ENCODE peak calls at places on chromosomes 12 and 14, in ten cellular contexts. T, P, R, U, A, H, Q, V, W and J are unnamed samples.

GRCh38 chr14:68964300-68965093 is 14.6 kb downstream of the ACTN1 start:
- DNase-seq in T (no peak), P (no peak), R (no peak), U (peak), A (no peak), H (no peak), Q (no peak), V (no peak), W (no peak), J (no peak)

GRCh38 chr12:123242083-123242904 is 9.1 kb downstream of the MTRFR start:
- DNase-seq in T (no peak), P (no peak), R (no peak), U (no peak), A (no peak), H (no peak), Q (no peak), V (no peak), W (no peak), J (no peak)

GRCh38 chr14:74531011-74531410 is 37.4 kb downstream of the ISCA2 start:
- DNase-seq in T (no peak), P (no peak), R (no peak), U (no peak), A (no peak), H (no peak), Q (no peak), V (no peak), W (no peak), J (no peak)

GRCh38 chr14:100031506-100032281 is 33.5 kb upstream of the EVL start:
- DNase-seq in T (no peak), P (peak), R (no peak), U (peak), A (peak), H (peak), Q (no peak), V (no peak), W (no peak), J (no peak)

GRCh38 chr12:57202321-57202720 is 14.3 kb upstream of the NXPH4 start:
- DNase-seq in T (no peak), P (no peak), R (no peak), U (no peak), A (no peak), H (no peak), Q (no peak), V (no peak), W (no peak), J (no peak)

GRCh38 chr14:22558221-22558913 is 30.7 kb downstream of the DAD1 start:
- DNase-seq in T (no peak), P (no peak), R (peak), U (no peak), A (no peak), H (no peak), Q (no peak), V (peak), W (peak), J (no peak)

GRCh38 chr14:92539875-92540274 is 26.3 kb downstream of the RIN3 start:
- DNase-seq in T (no peak), P (no peak), R (no peak), U (no peak), A (no peak), H (no peak), Q (no peak), V (no peak), W (no peak), J (peak)

GRCh38 chr14:50741571-50741970 is 73.5 kb upstream of the SAV1 start:
- DNase-seq in T (no peak), P (no peak), R (no peak), U (no peak), A (no peak), H (no peak), Q (no peak), V (no peak), W (no peak), J (no peak)

GRCh38 chr12:132512197-132513069 is 22.5 kb downstream of the FBRSL1 start:
- DNase-seq in T (no peak), P (no peak), R (no peak), U (no peak), A (no peak), H (no peak), Q (no peak), V (no peak), W (no peak), J (no peak)

GRCh38 chr12:50718760-50719159 is 45.1 kb upstream of the ATF1 start:
- DNase-seq in T (no peak), P (no peak), R (no peak), U (no peak), A (no peak), H (no peak), Q (no peak), V (no peak), W (no peak), J (no peak)

GRCh38 chr14:100429537-100429936 is 106.4 kb downstream of the SLC25A47 start:
- DNase-seq in T (no peak), P (no peak), R (no peak), U (no peak), A (no peak), H (peak), Q (no peak), V (no peak), W (no peak), J (no peak)

GRCh38 chr14:53331247-53331646 is 178.1 kb upstream of the DDHD1 start:
- DNase-seq in T (no peak), P (no peak), R (no peak), U (no peak), A (peak), H (no peak), Q (no peak), V (no peak), W (no peak), J (no peak)

GRCh38 chr12:5329118-5329517 is 102.8 kb upstream of the NTF3 start:
- DNase-seq in T (no peak), P (no peak), R (no peak), U (no peak), A (no peak), H (no peak), Q (no peak), V (no peak), W (no peak), J (no peak)

GRCh38 chr12:99736760-99737159 is 89.2 kb downstream of the GARIN6 start:
- DNase-seq in T (no peak), P (no peak), R (no peak), U (no peak), A (no peak), H (no peak), Q (no peak), V (no peak), W (no peak), J (no peak)

GRCh38 chr14:55711171-55711811 is 131.3 kb downstream of the KTN1 start:
- DNase-seq in T (no peak), P (no peak), R (no peak), U (no peak), A (peak), H (no peak), Q (no peak), V (no peak), W (no peak), J (no peak)

GRCh38 chr14:93892923-93893549 is 34.1 kb upstream of the FAM181A start:
- DNase-seq in T (peak), P (peak), R (peak), U (peak), A (peak), H (peak), Q (no peak), V (peak), W (peak), J (peak)

GRCh38 chr14:81170829-81171195 is 49.9 kb downstream of the GTF2A1 start:
- DNase-seq in T (no peak), P (no peak), R (no peak), U (no peak), A (no peak), H (no peak), Q (no peak), V (no peak), W (no peak), J (no peak)

GRCh38 chr14:31229638-31230229 is 22.1 kb upstream of the HECTD1 start:
- DNase-seq in T (no peak), P (peak), R (no peak), U (peak), A (peak), H (peak), Q (peak), V (no peak), W (peak), J (peak)

GRCh38 chr14:90513151-90514014 is 116.6 kb downstream of the CALM1 start:
- DNase-seq in T (no peak), P (peak), R (no peak), U (peak), A (no peak), H (peak), Q (peak), V (no peak), W (no peak), J (peak)

GRCh38 chr14:105986896-105987284 is 460.5 kb downstream of the TMEM121 start:
- DNase-seq in T (no peak), P (no peak), R (no peak), U (no peak), A (no peak), H (no peak), Q (no peak), V (no peak), W (no peak), J (no peak)

GRCh38 chr12:10634427-10634826 is 21.0 kb upstream of the MAGOHB start:
- DNase-seq in T (no peak), P (peak), R (no peak), U (no peak), A (peak), H (no peak), Q (no peak), V (no peak), W (no peak), J (no peak)

GRCh38 chr14:46250113-46250703 is 401.4 kb downstream of the RPL10L start:
- DNase-seq in T (no peak), P (peak), R (no peak), U (no peak), A (no peak), H (no peak), Q (no peak), V (no peak), W (no peak), J (no peak)